ENCODE peak calls at places on chromosomes 12 and 14, in six cellular contexts. A is tibial artery, C is pancreas, Z is endodermal cell, I is Caco-2, B is heart right ventricle. U is an unnamed sample. For H3K4me1 and H3K9me3, the result is how much of the 10 kb centered on the place peaks cover.

GRCh38 chr12:110704231-110704630 is 15.3 kb upstream of the HVCN1 start:
- DNase-seq in A (no peak), Z (no peak), C (no peak), I (no peak), B (no peak), U (no peak)

GRCh38 chr12:24530689-24531088 is 418.2 kb downstream of the BCAT1 start:
- DNase-seq in C (no peak), I (no peak), B (no peak), A (no peak), Z (no peak), U (no peak)

GRCh38 chr14:77638738-77639137 is 22.3 kb upstream of the SPTLC2 start:
- DNase-seq in Z (no peak), B (no peak), I (no peak), A (no peak), C (no peak), U (no peak)

GRCh38 chr12:102528111-102528510 is 47.7 kb upstream of the IGF1 start:
- DNase-seq in Z (no peak), I (no peak), B (no peak), C (no peak), A (no peak), U (no peak)

GRCh38 chr12:11973396-11973795 is 97.3 kb upstream of the BCL2L14 start:
- DNase-seq in B (no peak), A (no peak), I (no peak), Z (peak), C (no peak), U (no peak)

GRCh38 chr14:72809063-72809462 is 84.8 kb downstream of the DPF3 start:
- DNase-seq in I (no peak), B (no peak), C (no peak), A (no peak), Z (no peak), U (no peak)

GRCh38 chr12:66405395-66405794 is 103.1 kb downstream of the HELB start:
- DNase-seq in C (no peak), A (no peak), I (no peak), Z (no peak), B (no peak), U (no peak)

GRCh38 chr12:132281021-132281420 is 48.4 kb downstream of the GALNT9 start:
- DNase-seq in C (peak), I (no peak), Z (no peak), A (no peak), B (peak), U (no peak)

GRCh38 chr12:64618953-64619590 is 8.8 kb downstream of the RASSF3 start:
- DNase-seq in A (no peak), C (no peak), Z (peak), I (no peak), B (no peak), U (no peak)

GRCh38 chr14:37089410-37089809 is 83.0 kb downstream of the SLC25A21 start:
- DNase-seq in I (no peak), C (no peak), A (no peak), Z (no peak), B (no peak), U (no peak)

GRCh38 chr14:100081997-100082625 is 16.9 kb downstream of the EVL start:
- DNase-seq in Z (no peak), I (no peak), A (no peak), B (no peak), C (no peak), U (no peak)

GRCh38 chr12:32248594-32249140 is 142.0 kb downstream of the BICD1 start:
- DNase-seq in C (no peak), Z (peak), I (no peak), B (no peak), A (no peak), U (no peak)

GRCh38 chr14:38290601-38291190 is 34.8 kb upstream of the CLEC14A start:
- DNase-seq in Z (no peak), A (no peak), B (no peak), C (no peak), I (no peak), U (no peak)

GRCh38 chr12:50057000-50057841 is at the start of gene ASIC1:
- DNase-seq in Z (peak), A (peak), C (peak), I (peak), B (peak), U (peak)

GRCh38 chr14:35390577-35391387 is 13.8 kb downstream of the NFKBIA start:
- DNase-seq in I (no peak), Z (peak), A (no peak), B (no peak), C (no peak), U (no peak)

GRCh38 chr12:31323466-31324115 is 2.4 kb downstream of the SINHCAF start:
- DNase-seq in I (no peak), A (peak), Z (no peak), C (no peak), B (peak), U (peak)

GRCh38 chr12:1796515-1797010 is 23.8 kb upstream of the LRTM2 start:
- DNase-seq in C (no peak), I (no peak), B (peak), A (peak), Z (no peak), U (no peak)

GRCh38 chr14:80464531-80465149 is 253.3 kb upstream of the DIO2 start:
- DNase-seq in C (no peak), A (no peak), B (no peak), I (no peak), Z (peak), U (no peak)

GRCh38 chr14:67586302-67586701 is 13.8 kb downstream of the PIGH start:
- DNase-seq in C (no peak), I (no peak), B (no peak), A (no peak), Z (no peak), U (no peak)

GRCh38 chr14:76867536-76868452 is 41.6 kb downstream of the LRRC74A start:
- DNase-seq in I (no peak), Z (no peak), A (no peak), C (no peak), B (no peak), U (no peak)

GRCh38 chr12:112408621-112409020 is 784 bp downstream of the RPL6 start:
- DNase-seq in C (no peak), A (no peak), Z (no peak), B (no peak), I (no peak), U (no peak)

GRCh38 chr14:67955241-67955640 is 135.7 kb downstream of the RAD51B start:
- DNase-seq in C (no peak), A (no peak), I (no peak), B (no peak), Z (no peak), U (no peak)

GRCh38 chr12:47534695-47535094 is 171.1 kb downstream of the RPAP3 start:
- DNase-seq in I (no peak), A (no peak), B (no peak), C (no peak), Z (no peak), U (no peak)

GRCh38 chr14:72946491-72946890 is 20.2 kb downstream of the DCAF4 start:
- DNase-seq in A (no peak), B (no peak), Z (no peak), C (no peak), I (no peak), U (no peak)

GRCh38 chr12:54352022-54352531 is 12.2 kb downstream of the GPR84 start:
- DNase-seq in Z (peak), B (peak), C (peak), I (no peak), A (peak), U (no peak)

GRCh38 chr14:103128631-103129300 is 5.5 kb downstream of the TNFAIP2 start:
- DNase-seq in I (no peak), Z (no peak), C (peak), A (no peak), B (no peak), U (no peak)

GRCh38 chr12:49088932-49089330 is 5.7 kb downstream of the DHH start:
- DNase-seq in C (no peak), Z (no peak), B (no peak), A (no peak), I (no peak), U (no peak)

GRCh38 chr12:130715150-130715995 is 726 bp downstream of the RIMBP2 start:
- DNase-seq in B (no peak), I (no peak), A (no peak), C (no peak), Z (peak), U (no peak)

GRCh38 chr14:68937790-68938514 is 41.1 kb downstream of the ACTN1 start:
- DNase-seq in C (peak), B (peak), I (peak), Z (peak), A (peak), U (no peak)

GRCh38 chr14:101917413-101918124 is 46.8 kb upstream of the DYNC1H1 start:
- DNase-seq in Z (peak), C (no peak), I (no peak), A (no peak), B (no peak), U (no peak)

GRCh38 chr12:108580531-108580930 is 17.4 kb downstream of the TMEM119 start:
- DNase-seq in B (no peak), Z (no peak), A (no peak), C (no peak), I (no peak), U (no peak)

GRCh38 chr12:31722580-31722979 is 6.2 kb downstream of the AMN1 start:
- DNase-seq in C (no peak), B (no peak), Z (no peak), I (no peak), A (no peak), U (no peak)

GRCh38 chr12:3342051-3342450 is 149.0 kb upstream of the PRMT8 start:
- DNase-seq in B (peak), Z (peak), I (peak), A (no peak), C (no peak), U (no peak)

GRCh38 chr12:121432740-121433476 is 33.0 kb downstream of the RNF34 start:
- DNase-seq in C (no peak), Z (no peak), A (no peak), B (no peak), I (no peak), U (no peak)

GRCh38 chr12:108854055-108854452 is 3.3 kb downstream of the SSH1 start:
- DNase-seq in C (no peak), B (no peak), Z (no peak), A (peak), I (no peak), U (no peak)

GRCh38 chr12:1936406-1937320 is 18.2 kb upstream of the CACNA2D4 start:
- DNase-seq in A (peak), Z (no peak), I (no peak), C (peak), B (peak), U (no peak)

GRCh38 chr12:56190695-56191155 is 1.4 kb upstream of the SMARCC2 start:
- DNase-seq in I (no peak), B (no peak), Z (peak), C (no peak), A (no peak), U (no peak)

GRCh38 chr14:23071244-23071974 is 14.1 kb upstream of the CDH24 start:
- DNase-seq in C (peak), A (peak), I (peak), B (peak), Z (peak), U (peak)

DNA sequence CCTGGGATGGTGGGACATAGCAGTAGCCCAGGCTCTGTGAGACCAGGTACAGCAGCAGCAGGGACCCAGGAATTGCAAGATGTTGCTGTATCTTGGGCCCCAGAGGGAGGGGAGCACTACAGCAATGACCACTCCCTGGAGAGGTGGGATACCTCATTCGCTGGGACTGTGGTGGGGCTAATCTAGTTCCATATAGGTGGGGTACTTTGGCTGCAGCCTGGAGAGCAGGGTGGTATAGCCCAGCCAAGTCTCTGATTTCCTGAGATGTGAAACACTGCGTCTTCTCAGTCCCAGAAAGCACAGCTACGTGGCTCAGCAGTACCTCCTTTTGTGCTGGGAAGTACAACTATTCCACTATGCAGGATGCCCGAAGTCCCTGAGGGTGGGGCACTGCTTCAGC is 163.7 kb upstream of the ARHGAP5 start:
- DNase-seq in I (no peak), Z (no peak), C (no peak), A (no peak), B (no peak), U (no peak)
- H3K4me1 ChIP-seq in I (under half), Z (under half), C (under half), A (under half), B (under half), U (under half)

GRCh38 chr14:104927901-104928300 is 3.2 kb downstream of the PLD4 start:
- DNase-seq in C (no peak), I (no peak), B (no peak), Z (no peak), A (no peak), U (no peak)

GRCh38 chr14:104926619-104927431 is 2.1 kb downstream of the PLD4 start:
- DNase-seq in B (no peak), A (no peak), I (no peak), Z (no peak), C (peak), U (no peak)

GRCh38 chr14:104925941-104926609 is 1.4 kb downstream of the PLD4 start:
- DNase-seq in A (no peak), Z (no peak), I (no peak), C (peak), B (no peak), U (no peak)

GRCh38 chr14:104928391-104929133 is 3.9 kb downstream of the PLD4 start:
- DNase-seq in A (no peak), I (no peak), B (no peak), C (peak), Z (no peak), U (no peak)

DNA sequence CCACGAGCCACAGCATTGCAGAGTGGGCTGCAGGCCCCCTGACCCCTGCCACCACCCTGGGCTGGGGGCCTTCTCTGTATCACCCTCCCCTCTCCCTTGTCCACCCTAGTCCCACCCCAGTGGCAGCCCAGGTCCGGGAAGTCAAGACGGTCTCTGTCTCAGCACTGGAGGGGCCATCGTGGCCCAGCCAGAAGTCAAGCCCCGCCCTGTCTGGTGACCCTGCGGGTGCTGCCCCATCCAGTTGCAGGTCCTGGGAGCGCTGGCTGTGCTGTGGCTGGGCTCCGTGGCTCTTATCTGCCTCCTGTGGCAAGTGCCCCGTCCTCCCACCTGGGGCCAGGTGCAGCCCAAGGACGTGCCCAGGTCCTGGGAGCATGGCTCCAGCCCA is 2.7 kb downstream of the PLD4 start:
- DNase-seq in Z (no peak), B (no peak), A (no peak), I (no peak), C (peak), U (no peak)
- H3K4me3 ChIP-seq in Z (no peak), B (no peak), A (no peak), I (no peak), C (no peak), U (no peak)

GRCh38 chr14:30584058-30584630 is 25.2 kb downstream of the G2E3 start:
- DNase-seq in A (no peak), Z (no peak), I (no peak), C (no peak), B (no peak), U (no peak)
- H3K9me3 ChIP-seq in A (under half), Z (under half), I (under half), C (under half), B (under half), U (under half)

GRCh38 chr12:27261866-27262265 is 17.8 kb downstream of the STK38L start:
- DNase-seq in I (no peak), A (no peak), B (no peak), Z (no peak), C (no peak), U (no peak)
- H3K4me1 ChIP-seq in I (under half), A (under half), B (under half), Z (under half), C (under half), U (under half)

DNA sequence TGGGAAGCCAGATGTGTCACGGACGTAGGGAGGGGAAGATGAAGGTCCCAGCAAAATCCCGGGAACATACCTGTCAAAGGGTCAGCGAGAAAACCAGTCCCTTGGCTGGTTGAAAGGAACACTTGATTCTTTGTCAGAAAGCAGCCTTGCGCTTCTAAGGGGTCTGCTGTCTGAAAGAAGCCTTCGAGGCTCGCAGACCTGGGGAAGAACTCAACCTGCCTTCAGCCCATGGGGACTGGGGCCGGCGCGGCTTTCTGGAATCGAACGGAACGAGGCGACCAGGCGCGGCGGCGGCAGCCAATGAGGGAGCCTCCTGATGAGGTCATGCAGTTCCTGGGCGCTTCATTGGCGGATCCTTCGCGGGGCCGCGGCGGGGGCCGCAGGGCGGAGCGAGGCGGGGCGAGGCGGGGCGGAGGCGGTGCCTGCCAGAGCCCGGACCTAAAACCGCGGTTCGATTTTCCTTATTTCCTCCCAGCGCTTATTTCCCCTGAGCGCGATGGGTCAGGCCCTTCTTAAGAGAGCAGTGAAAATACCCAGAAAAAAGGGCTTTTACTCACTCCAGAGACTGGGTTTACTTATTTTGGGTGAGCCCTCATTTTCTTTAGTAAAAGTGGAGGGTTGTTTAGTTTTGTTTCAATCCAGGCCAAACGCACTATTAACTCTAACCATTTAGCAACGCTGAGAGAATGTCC is 11.8 kb upstream of the TTC7B start:
- DNase-seq in B (peak), Z (peak), C (peak), A (peak), I (peak), U (peak)
- H3K4me3 ChIP-seq in B (peak), Z (peak), C (peak), A (peak), I (peak), U (peak)

GRCh38 chr14:105857816-105858675 is 331.7 kb downstream of the TMEM121 start:
- DNase-seq in I (no peak), C (peak), A (no peak), Z (peak), B (no peak), U (peak)
- H3K9me3 ChIP-seq in I (under half), C (under half), A (under half), Z (half or more), B (under half), U (under half)

U was measured in effector memory CD4-positive, alpha-beta T cell.